ENCODE peak calls at places on chromosomes 16 and 17, in nine cellular contexts. X, T, Y, M, W, R, B, Z and F are unnamed samples.

GRCh38 chr16:49623501-49624266 is 232.2 kb downstream of the ZNF423 start:
- DNase-seq in W (no peak), M (no peak), Z (no peak), X (peak), B (no peak), R (no peak), Y (no peak), T (no peak), F (no peak)

GRCh38 chr16:65769055-65769465 is 597.4 kb upstream of the CDH5 start:
- DNase-seq in R (peak), Z (peak), B (no peak), T (no peak), W (peak), M (no peak), X (no peak), Y (no peak), F (no peak)

GRCh38 chr17:973053-973452 is 6.5 kb downstream of the NXN start:
- DNase-seq in T (no peak), M (no peak), X (no peak), Z (peak), B (no peak), R (no peak), Y (peak), W (no peak), F (peak)

GRCh38 chr17:41689497-41690299 is 1.0 kb downstream of the EIF1 start:
- DNase-seq in M (no peak), X (no peak), Y (peak), B (no peak), T (peak), W (peak), R (peak), Z (peak), F (no peak)

GRCh38 chr16:83441523-83441922 is 366.3 kb upstream of the HSBP1 start:
- DNase-seq in X (no peak), M (no peak), W (no peak), Y (no peak), B (no peak), Z (peak), R (no peak), T (no peak), F (no peak)

GRCh38 chr17:19727466-19728113 is 11.2 kb upstream of the SLC47A2 start:
- DNase-seq in Z (peak), X (peak), Y (no peak), M (peak), T (peak), B (peak), W (peak), R (no peak), F (peak)

GRCh38 chr16:28283173-28283572 is 9.2 kb upstream of the SBK1 start:
- DNase-seq in T (no peak), B (no peak), M (no peak), Z (no peak), Y (no peak), X (no peak), R (no peak), W (no peak), F (no peak)

GRCh38 chr17:69857412-69857835 is 217.6 kb upstream of the KCNJ16 start:
- DNase-seq in M (no peak), W (peak), R (no peak), Z (peak), T (peak), Y (no peak), X (no peak), B (no peak), F (no peak)

GRCh38 chr16:85903576-85903975 is 4.6 kb downstream of the IRF8 start:
- DNase-seq in T (no peak), B (no peak), W (no peak), R (no peak), Z (no peak), X (no peak), M (no peak), Y (no peak), F (peak)

GRCh38 chr17:43766413-43767052 is 7.9 kb upstream of the SOST start:
- DNase-seq in M (peak), X (peak), T (peak), W (peak), R (peak), Y (peak), Z (no peak), B (peak), F (no peak)

GRCh38 chr16:56145369-56145768 is 45.9 kb upstream of the GNAO1 start:
- DNase-seq in M (no peak), T (no peak), Y (no peak), W (no peak), R (no peak), B (no peak), Z (no peak), X (no peak), F (no peak)

GRCh38 chr16:49505556-49505955 is 132.0 kb downstream of the C16orf78 start:
- DNase-seq in M (no peak), B (no peak), R (no peak), Z (no peak), W (no peak), X (no peak), Y (no peak), T (no peak), F (no peak)

GRCh38 chr17:1720856-1721386 is 3.6 kb upstream of the WDR81 start:
- DNase-seq in B (no peak), R (peak), W (peak), T (peak), M (peak), X (peak), Z (peak), Y (peak), F (peak)

DNA sequence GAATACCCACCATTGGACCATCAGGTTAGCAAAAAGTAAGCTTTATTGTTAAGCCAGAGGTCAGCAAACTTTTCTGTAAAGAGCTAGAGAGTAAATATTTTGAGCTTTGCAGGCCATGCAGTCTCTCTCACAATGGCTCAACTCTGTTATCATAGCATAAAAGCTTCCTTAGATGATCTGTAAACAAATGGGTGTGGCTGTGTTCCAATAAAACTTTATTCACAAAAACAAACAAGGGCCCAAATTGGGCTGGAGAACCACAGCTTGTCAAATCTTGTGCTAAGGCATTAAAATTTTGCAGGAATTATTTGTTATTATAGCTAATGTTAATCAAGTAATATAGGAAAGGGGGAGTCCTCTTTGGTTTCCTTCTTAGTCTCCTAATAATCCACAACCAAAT is 153.6 kb downstream of the GRIN2A start:
- DNase-seq in X (no peak), Y (no peak), M (no peak), T (no peak), Z (no peak), R (no peak), B (no peak), W (no peak), F (no peak)
- H3K4me3 ChIP-seq in X (no peak), Y (no peak), M (no peak), T (no peak), Z (no peak), R (no peak), B (no peak), W (no peak), F (no peak)

GRCh38 chr17:2932946-2933345 is 130.5 kb downstream of the OR1D5 start:
- DNase-seq in Z (no peak), R (no peak), M (no peak), W (no peak), B (no peak), X (no peak), Y (no peak), T (no peak), F (no peak)

GRCh38 chr17:2929881-2930533 is 133.4 kb downstream of the OR1D5 start:
- DNase-seq in Y (peak), Z (peak), X (no peak), R (peak), W (peak), T (peak), M (no peak), B (peak), F (no peak)

GRCh38 chr17:2933606-2934005 is 129.8 kb downstream of the OR1D5 start:
- DNase-seq in Y (no peak), B (no peak), T (no peak), Z (no peak), W (no peak), X (no peak), R (no peak), M (no peak), F (no peak)

GRCh38 chr17:2931426-2931825 is 132.0 kb downstream of the OR1D5 start:
- DNase-seq in R (no peak), T (no peak), X (no peak), W (no peak), Z (no peak), Y (no peak), M (no peak), B (no peak), F (no peak)

GRCh38 chr17:2931901-2932300 is 131.5 kb downstream of the OR1D5 start:
- DNase-seq in T (no peak), Z (no peak), W (no peak), M (no peak), X (no peak), Y (no peak), R (no peak), B (no peak), F (no peak)
- H3K4me3 ChIP-seq in T (no peak), Z (no peak), W (no peak), M (no peak), X (no peak), Y (no peak), R (no peak), B (no peak), F (no peak)

DNA sequence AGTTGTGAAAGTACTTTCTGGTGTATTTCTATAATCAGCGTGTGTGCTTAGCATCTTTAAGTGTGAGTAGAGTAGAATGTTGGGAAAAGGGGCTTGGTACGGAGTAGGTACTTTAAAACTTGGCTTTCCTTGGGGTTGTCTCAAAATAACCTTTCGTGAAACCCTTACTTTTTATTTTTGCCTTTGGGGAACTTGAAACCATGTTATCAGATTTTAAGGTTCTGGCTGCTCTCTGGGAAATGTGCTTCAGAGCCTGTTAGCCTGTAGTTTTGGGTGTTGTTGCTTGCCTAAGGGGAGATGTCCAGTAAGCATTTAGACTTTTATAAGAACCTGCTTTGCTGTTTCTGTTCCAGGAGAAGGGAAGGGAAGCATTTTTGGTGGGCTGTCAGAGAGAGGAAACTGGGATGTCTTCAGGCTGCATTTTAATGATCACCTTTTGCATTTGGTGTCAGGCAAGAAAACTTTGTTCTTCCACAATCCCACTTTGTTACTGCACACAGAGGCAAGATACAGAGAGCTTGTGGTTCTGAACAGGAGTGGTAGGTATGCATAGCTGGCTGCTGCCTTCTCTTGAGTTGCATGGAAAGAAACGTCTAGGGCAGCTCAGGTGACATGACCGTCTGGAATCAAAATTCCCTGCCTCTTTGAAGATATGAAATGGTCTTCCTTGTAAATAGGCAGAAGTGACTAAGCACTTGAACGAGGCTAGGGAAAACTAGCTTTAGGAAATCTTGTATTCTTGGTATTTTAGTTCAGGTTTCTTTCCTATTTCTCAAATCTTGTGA is 1.6 kb downstream of the RABEP1 start:
- DNase-seq in Y (peak), R (no peak), B (no peak), W (peak), T (no peak), X (no peak), Z (peak), M (no peak), F (no peak)
- H3K4me3 ChIP-seq in Y (peak), R (peak), B (peak), W (peak), T (peak), X (peak), Z (no peak), M (no peak), F (peak)

GRCh38 chr16:73058221-73058615 is 10.3 kb upstream of the ZFHX3 start:
- DNase-seq in R (peak), M (peak), Z (peak), B (peak), W (peak), T (no peak), X (no peak), Y (peak), F (peak)

GRCh38 chr16:73057369-73058210 is 9.7 kb upstream of the ZFHX3 start:
- DNase-seq in W (peak), Z (peak), R (peak), Y (peak), X (no peak), T (no peak), M (peak), B (peak), F (peak)

GRCh38 chr16:73056383-73056782 is 8.5 kb upstream of the ZFHX3 start:
- DNase-seq in X (no peak), B (no peak), M (no peak), W (no peak), R (no peak), Z (no peak), T (no peak), Y (no peak), F (no peak)

GRCh38 chr16:73058616-73059409 is 10.9 kb upstream of the ZFHX3 start:
- DNase-seq in B (peak), W (peak), Z (peak), R (peak), T (peak), M (peak), X (peak), Y (peak), F (peak)

DNA sequence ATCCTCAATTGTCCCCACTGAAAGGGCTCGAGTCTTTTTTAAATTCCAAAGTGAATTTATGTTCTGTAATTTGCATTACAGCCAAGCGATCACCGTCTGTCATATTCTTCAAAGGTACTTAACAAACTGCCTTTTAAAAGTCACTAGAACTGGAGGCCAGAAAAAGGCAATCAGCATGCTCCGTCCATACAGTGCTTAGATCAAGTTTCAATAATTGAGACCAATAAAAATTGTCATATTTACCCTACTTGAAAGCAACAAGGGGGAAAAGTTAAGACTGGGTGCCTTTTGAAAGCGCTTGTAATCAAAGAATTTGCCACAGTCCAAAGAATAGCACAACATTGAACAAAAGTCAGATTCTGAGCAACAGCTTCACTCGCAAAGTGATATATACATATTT is 9.0 kb upstream of the ZFHX3 start:
- DNase-seq in Z (no peak), T (no peak), W (peak), X (no peak), Y (no peak), R (no peak), B (no peak), M (no peak), F (no peak)
- H3K4me3 ChIP-seq in Z (peak), T (peak), W (peak), X (peak), Y (peak), R (peak), B (peak), M (peak), F (peak)

DNA sequence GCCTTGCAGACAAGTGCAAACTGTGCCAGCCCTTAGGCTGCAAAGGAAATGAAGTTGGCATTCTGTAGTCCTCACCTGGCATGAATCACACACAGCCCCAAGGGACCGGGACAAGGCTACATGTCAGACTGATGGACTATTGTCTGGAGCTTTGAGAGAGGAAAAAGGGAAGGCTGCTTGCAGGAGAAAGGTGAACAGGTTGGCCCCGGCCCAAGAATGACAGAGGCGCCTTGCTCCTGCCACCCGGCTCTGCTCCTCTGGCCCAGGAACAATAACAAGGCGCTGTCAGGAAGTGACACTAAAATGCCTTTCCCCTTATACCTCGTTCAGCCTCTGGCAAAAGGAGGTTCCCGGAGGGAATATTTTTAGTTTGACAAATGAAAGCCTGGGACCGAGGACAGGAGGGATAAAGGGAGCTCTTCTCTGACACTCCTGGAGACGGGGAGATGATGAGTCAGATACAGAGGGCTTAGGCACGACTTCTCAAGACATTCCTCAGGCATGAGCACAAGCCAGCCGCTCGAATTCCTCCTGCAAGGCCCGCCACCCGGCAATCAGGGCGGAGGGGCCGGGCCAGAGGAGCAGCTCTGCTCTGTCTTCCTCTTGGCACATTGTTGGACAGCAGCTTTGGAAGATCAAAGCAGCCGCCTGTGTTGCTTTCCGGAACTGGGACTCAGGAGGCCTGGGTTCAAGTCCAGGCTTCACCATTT is 105.8 kb downstream of the NOG start:
- DNase-seq in M (peak), T (peak), Z (peak), W (peak), Y (peak), B (peak), X (peak), R (no peak), F (peak)
- H3K4me3 ChIP-seq in M (no peak), T (no peak), Z (no peak), W (no peak), Y (peak), B (no peak), X (no peak), R (no peak), F (no peak)

GRCh38 chr17:71941920-71942319 is 178.9 kb upstream of the SOX9 start:
- DNase-seq in B (no peak), Y (no peak), R (no peak), M (no peak), W (no peak), X (no peak), T (no peak), Z (no peak), F (no peak)
- H3K4me3 ChIP-seq in B (no peak), Y (no peak), R (no peak), M (no peak), W (no peak), X (no peak), T (no peak), Z (no peak), F (no peak)

DNA sequence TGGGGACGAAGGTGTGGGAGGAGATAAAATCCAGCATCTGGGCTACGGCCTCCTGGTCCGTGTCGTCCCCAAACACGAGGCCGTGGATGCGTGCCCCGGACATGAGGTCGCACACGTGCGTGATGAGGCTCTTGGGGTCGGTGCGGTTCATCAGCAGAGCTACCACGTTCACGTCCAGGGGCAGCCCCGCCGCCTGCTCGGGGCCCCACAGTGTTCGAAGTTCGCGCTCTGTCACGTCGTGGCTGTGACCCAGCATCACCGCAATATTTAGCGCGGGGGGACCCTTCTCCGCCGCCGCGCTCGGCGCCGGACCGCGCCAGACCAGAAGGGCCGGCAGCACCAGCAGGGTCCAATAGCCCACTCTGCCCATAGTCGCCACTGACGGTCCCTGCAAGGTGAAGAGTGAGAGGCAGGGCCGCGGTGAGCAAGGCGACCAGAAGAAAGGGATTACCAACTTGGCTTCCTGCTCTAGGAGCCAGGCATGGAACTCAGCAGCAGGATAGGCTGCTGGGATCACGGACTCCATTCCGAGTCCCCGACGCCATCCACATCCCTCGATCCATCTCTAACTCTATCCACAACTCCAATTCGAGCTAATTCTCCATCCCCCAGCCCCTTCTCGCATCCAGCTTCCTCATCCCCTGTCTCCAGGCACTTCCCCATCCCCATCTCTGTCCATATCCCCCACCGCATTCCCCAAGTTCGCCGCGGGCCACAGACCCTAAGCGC is 2.0 kb downstream of the GRIN2A start:
- DNase-seq in Z (no peak), R (no peak), T (no peak), Y (no peak), B (no peak), W (no peak), M (no peak), X (no peak), F (peak)
- H3K4me3 ChIP-seq in Z (no peak), R (no peak), T (no peak), Y (no peak), B (no peak), W (no peak), M (no peak), X (peak), F (no peak)

GRCh38 chr17:3788200-3788599 is 12.8 kb downstream of the ITGAE start:
- DNase-seq in M (no peak), T (no peak), B (no peak), Y (no peak), Z (no peak), R (no peak), X (no peak), W (no peak), F (peak)
- H3K4me3 ChIP-seq in M (no peak), T (no peak), B (no peak), Y (no peak), Z (no peak), R (no peak), X (no peak), W (no peak), F (no peak)

DNA sequence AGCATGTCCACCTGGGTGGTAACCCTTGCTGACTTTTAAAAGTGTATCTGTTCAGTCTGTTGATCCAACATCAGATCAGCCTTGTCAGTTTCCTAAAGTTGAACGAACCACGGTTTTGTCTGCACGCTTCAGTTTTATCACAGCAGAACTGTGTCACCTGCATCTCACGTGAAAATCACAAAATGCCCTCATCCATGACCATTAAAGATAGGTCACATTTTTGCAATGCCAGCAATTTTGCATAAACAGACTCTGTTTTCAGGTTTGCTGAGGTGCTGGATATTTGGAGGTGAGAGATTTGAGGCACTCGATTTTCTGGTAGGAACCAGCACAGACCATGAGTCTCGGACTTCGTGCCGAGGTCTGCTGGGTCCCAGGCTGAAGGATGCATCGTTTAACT is 3.0 kb downstream of the METRNL start:
- DNase-seq in R (no peak), M (no peak), T (no peak), X (no peak), B (no peak), Y (no peak), Z (no peak), W (no peak), F (no peak)
- H3K4me3 ChIP-seq in R (no peak), M (no peak), T (no peak), X (peak), B (peak), Y (no peak), Z (no peak), W (no peak), F (peak)

GRCh38 chr16:4376126-4376819 is 4.6 kb downstream of the VASN start:
- DNase-seq in R (peak), T (peak), B (peak), M (peak), X (peak), Y (peak), W (peak), Z (no peak), F (peak)
- H3K4me3 ChIP-seq in R (no peak), T (peak), B (peak), M (no peak), X (peak), Y (no peak), W (peak), Z (no peak), F (no peak)